ENCODE peak calls at places on chromosomes 11 and 22, in nine cellular contexts. R is upper lobe of right lung, D is RWPE1, B is Peyer's patch, M is GM23338, P is H9, T is GM10248, Y is neural crest cell, A is NB4. X is an unnamed sample.

GRCh38 chr11:133948711-133949110 is 8.1 kb downstream of the IGSF9B start:
- DNase-seq in B (no peak), T (no peak), Y (no peak), R (no peak), P (no peak), D (no peak), M (no peak), A (no peak), X (no peak)

GRCh38 chr11:1271406-1271805 is 38.0 kb downstream of the TOLLIP start:
- DNase-seq in D (no peak), A (no peak), Y (no peak), M (no peak), T (no peak), P (no peak), R (no peak), B (no peak), X (no peak)

GRCh38 chr11:22521226-22521625 is 104.4 kb downstream of the FANCF start:
- DNase-seq in M (no peak), B (no peak), P (no peak), A (peak), R (no peak), T (no peak), D (peak), Y (no peak), X (no peak)

GRCh38 chr11:86586307-86586706 is 86.1 kb downstream of the ME3 start:
- DNase-seq in B (peak), T (no peak), A (no peak), R (no peak), Y (no peak), M (no peak), P (no peak), D (no peak), X (no peak)

GRCh38 chr22:32904044-32904443 is 102.5 kb downstream of the TIMP3 start:
- DNase-seq in T (no peak), R (no peak), M (peak), Y (peak), A (peak), B (no peak), D (peak), P (peak), X (no peak)

GRCh38 chr11:59463176-59463575 is 6.4 kb downstream of the OR4D6 start:
- DNase-seq in P (no peak), T (no peak), B (no peak), Y (no peak), M (peak), A (no peak), D (no peak), R (no peak), X (no peak)

GRCh38 chr22:45977551-45978274 is 751 bp upstream of the WNT7B start:
- DNase-seq in P (peak), B (no peak), R (no peak), T (no peak), M (peak), Y (no peak), D (no peak), A (peak), X (no peak)

GRCh38 chr22:27834364-27835185 is 33.0 kb upstream of the MN1 start:
- DNase-seq in P (no peak), M (no peak), B (no peak), R (no peak), T (no peak), A (no peak), Y (no peak), D (no peak), X (no peak)

GRCh38 chr11:73797457-73797856 is 9.8 kb downstream of the MRPL48 start:
- DNase-seq in D (no peak), A (no peak), R (no peak), P (no peak), Y (no peak), B (no peak), T (no peak), M (no peak), X (no peak)

GRCh38 chr11:71245601-71246391 is 6.6 kb downstream of the SHANK2 start:
- DNase-seq in P (peak), Y (no peak), A (no peak), B (peak), T (no peak), D (no peak), M (peak), R (peak), X (no peak)

GRCh38 chr11:112113539-112114457 is 27.1 kb downstream of the SDHD start:
- DNase-seq in M (peak), Y (no peak), D (peak), P (no peak), A (peak), R (no peak), T (peak), B (no peak), X (no peak)

GRCh38 chr11:126815111-126815510 is 185.5 kb downstream of the KIRREL3 start:
- DNase-seq in T (no peak), Y (no peak), D (no peak), A (no peak), B (no peak), M (no peak), P (no peak), R (no peak), X (no peak)

GRCh38 chr11:13924801-13925327 is 37.7 kb upstream of the SPON1 start:
- DNase-seq in A (peak), B (no peak), M (no peak), Y (no peak), R (no peak), T (no peak), P (no peak), D (no peak), X (no peak)

GRCh38 chr11:106070606-106071005 is 6.5 kb downstream of the KBTBD3 start:
- DNase-seq in M (no peak), T (no peak), R (no peak), Y (no peak), B (no peak), D (no peak), A (no peak), P (no peak), X (no peak)

GRCh38 chr11:5922749-5923426 is 19.2 kb upstream of the OR56A3 start:
- DNase-seq in D (peak), T (no peak), P (no peak), B (no peak), A (peak), Y (no peak), M (no peak), R (no peak), X (no peak)

GRCh38 chr22:41345807-41346335 is 35.9 kb upstream of the TEF start:
- DNase-seq in D (no peak), B (no peak), R (no peak), Y (no peak), M (no peak), P (no peak), T (no peak), A (no peak), X (no peak)

GRCh38 chr11:9738126-9738525 is 74.2 kb downstream of the SWAP70 start:
- DNase-seq in P (no peak), R (no peak), A (no peak), B (peak), D (no peak), M (no peak), T (no peak), Y (no peak), X (no peak)

GRCh38 chr11:90204832-90205646 is 17.8 kb downstream of the CHORDC1 start:
- DNase-seq in A (peak), P (no peak), B (peak), Y (no peak), M (peak), R (no peak), T (peak), D (peak), X (no peak)

GRCh38 chr11:63933459-63933858 is 5.3 kb upstream of the NAA40 start:
- DNase-seq in P (no peak), D (no peak), M (no peak), R (no peak), B (no peak), A (no peak), T (no peak), Y (no peak), X (no peak)

GRCh38 chr22:46795845-46796565 is 33.6 kb downstream of the TBC1D22A start:
- DNase-seq in Y (no peak), T (no peak), R (no peak), A (no peak), B (no peak), P (no peak), D (no peak), M (no peak), X (peak)

GRCh38 chr11:78638704-78639380 is 64.2 kb upstream of the NARS2 start:
- DNase-seq in T (no peak), M (no peak), Y (no peak), B (no peak), A (no peak), P (no peak), R (no peak), D (no peak), X (peak)

GRCh38 chr11:100639140-100639539 is 47.9 kb upstream of the ARHGAP42 start:
- DNase-seq in P (no peak), D (no peak), T (no peak), R (no peak), Y (peak), B (no peak), M (no peak), A (no peak), X (no peak)

GRCh38 chr11:70359806-70360205 is 38.5 kb upstream of the CTTN start:
- DNase-seq in P (no peak), B (no peak), M (no peak), T (no peak), D (no peak), R (no peak), Y (no peak), A (no peak), X (no peak)

GRCh38 chr22:35229865-35230264 is 27.4 kb upstream of the HMGXB4 start:
- DNase-seq in D (no peak), M (no peak), T (no peak), R (no peak), B (no peak), P (no peak), Y (no peak), A (no peak), X (no peak)

GRCh38 chr11:72039108-72039850 is 40.6 kb downstream of the IL18BP start:
- DNase-seq in T (no peak), R (peak), M (peak), Y (no peak), B (peak), P (no peak), D (no peak), A (no peak), X (no peak)

GRCh38 chr22:48476599-48476998 is 1351.1 kb downstream of the BRD1 start:
- DNase-seq in R (peak), M (no peak), Y (no peak), T (no peak), A (no peak), B (peak), D (no peak), P (peak), X (no peak)

GRCh38 chr11:14537134-14537599 is 17.0 kb upstream of the PSMA1 start:
- DNase-seq in R (no peak), D (peak), M (peak), T (peak), A (peak), B (peak), P (no peak), Y (peak), X (no peak)

GRCh38 chr11:581752-582151 is 5.5 kb downstream of the PHRF1 start:
- DNase-seq in D (no peak), R (no peak), B (no peak), M (no peak), A (no peak), T (no peak), Y (no peak), P (no peak), X (no peak)

DNA sequence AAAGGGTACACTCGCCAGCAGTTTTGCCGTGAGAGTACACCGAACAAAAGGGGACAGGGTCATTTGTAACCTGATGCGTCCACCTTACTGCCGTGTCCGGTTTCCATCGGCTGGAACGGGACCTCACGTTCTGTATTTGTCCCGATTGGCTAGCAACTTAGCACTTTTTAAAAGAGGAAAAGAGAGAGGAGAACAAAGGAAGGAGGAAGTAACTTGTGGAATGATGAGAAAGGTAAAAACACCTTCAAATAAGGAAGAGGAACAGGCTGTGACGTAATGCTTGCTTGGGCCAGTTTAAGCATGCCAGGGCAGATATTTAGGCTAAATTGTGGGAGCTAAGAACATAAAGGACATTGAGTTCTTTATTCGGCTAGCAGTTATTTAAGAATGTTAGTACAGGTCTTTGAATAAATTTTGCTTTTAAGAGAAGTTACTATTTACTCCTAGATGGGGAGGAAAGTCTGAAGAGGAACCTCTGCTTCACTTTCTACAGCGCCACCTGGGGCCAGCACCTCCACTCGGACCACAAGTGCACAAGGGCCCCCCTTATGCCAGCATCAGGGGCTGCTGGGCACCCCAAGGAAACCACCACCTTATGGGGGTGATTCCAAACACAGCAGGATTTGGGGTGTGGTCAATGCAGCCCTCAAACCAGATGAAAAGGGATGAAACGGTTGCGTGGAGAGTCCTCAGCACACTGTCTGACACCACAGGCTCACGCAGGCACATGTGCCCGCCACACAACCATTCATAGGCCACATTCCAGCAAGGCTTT is 5.8 kb downstream of the ARSA start:
- DNase-seq in D (no peak), Y (no peak), M (no peak), T (peak), P (peak), B (peak), A (peak), R (peak), X (no peak)
- TF ChIP-seq CTCF in D (peak), Y (no peak), M (peak), T (peak), P (peak), B (peak), A (peak), R (peak), X (no peak)

DNA sequence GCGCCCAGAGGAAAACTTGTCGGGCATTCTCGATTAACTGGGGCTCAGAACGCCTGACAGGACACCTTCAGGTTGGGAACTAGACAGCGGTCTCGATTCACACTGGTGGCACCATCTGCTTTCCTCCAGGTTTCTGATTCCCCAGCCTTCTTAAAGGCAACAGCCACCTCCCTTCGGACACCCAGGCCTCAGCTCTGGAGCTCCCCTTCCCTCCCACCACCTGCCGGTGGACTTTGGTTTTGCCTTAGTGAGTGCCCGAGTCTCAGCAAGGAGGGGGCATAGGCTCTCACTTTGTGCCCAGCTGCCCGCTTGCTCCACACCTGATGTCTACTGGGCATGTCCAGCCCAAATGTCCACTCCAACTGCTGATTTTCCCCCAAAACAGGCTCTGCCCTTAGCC is 110.4 kb upstream of the PARVA start:
- DNase-seq in A (no peak), Y (no peak), M (peak), D (no peak), T (no peak), R (no peak), B (no peak), P (peak), X (no peak)
- TF ChIP-seq CTCF in A (no peak), Y (peak), M (peak), D (no peak), T (no peak), R (no peak), B (peak), P (peak), X (no peak)

DNA sequence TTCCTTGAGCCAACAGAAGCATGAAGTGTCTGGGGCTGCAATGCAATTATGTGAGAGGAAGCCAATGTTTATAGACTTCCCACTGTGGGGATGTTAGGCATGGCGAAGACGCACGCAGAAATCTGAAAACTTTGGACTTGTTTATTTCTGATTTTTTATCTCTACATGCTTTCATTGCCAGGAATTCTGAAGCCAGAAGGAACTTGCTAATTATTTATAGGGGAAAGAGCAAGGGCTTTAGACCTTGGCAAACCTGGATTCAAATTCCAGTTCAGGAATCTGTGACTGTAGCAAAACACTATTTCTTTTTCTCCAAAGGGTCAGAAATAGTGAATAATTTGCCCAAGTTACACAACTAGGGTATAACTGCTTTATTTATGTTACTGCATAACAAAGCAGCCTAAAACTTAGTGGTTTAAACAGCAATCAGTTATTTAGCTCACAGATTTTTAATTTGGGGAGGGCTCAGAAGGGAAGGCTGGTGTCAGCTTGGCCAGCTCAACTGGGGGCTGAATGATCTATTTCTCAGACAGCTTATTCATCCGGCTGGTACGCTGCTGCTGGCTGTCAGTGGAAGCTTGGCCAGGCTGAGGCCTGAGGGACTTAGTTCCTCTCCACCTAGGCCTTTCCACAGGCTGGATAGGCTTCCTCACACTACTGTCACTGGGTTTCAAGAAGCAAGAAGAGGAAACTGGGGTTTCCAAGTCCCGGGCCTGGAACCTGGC is 1.9 kb upstream of the OR6Q1 start:
- DNase-seq in A (peak), T (no peak), B (no peak), D (no peak), M (no peak), R (no peak), P (no peak), Y (no peak), X (no peak)
- TF ChIP-seq CTCF in A (no peak), T (no peak), B (no peak), D (no peak), M (no peak), R (no peak), P (no peak), Y (no peak), X (no peak)

GRCh38 chr22:38230108-38230825 is 28.5 kb downstream of the MAFF start:
- DNase-seq in D (no peak), Y (no peak), A (peak), T (peak), R (no peak), B (peak), P (peak), M (peak), X (no peak)
- TF ChIP-seq CTCF in D (no peak), Y (peak), A (peak), T (peak), R (peak), B (peak), P (peak), M (peak), X (peak)

GRCh38 chr11:3368199-3368598 is 10.7 kb downstream of the ZNF195 start:
- DNase-seq in A (no peak), R (no peak), D (no peak), Y (no peak), M (no peak), B (no peak), P (no peak), T (no peak), X (no peak)
- TF ChIP-seq CTCF in A (no peak), R (no peak), D (no peak), Y (no peak), M (no peak), B (no peak), P (no peak), T (no peak), X (no peak)

DNA sequence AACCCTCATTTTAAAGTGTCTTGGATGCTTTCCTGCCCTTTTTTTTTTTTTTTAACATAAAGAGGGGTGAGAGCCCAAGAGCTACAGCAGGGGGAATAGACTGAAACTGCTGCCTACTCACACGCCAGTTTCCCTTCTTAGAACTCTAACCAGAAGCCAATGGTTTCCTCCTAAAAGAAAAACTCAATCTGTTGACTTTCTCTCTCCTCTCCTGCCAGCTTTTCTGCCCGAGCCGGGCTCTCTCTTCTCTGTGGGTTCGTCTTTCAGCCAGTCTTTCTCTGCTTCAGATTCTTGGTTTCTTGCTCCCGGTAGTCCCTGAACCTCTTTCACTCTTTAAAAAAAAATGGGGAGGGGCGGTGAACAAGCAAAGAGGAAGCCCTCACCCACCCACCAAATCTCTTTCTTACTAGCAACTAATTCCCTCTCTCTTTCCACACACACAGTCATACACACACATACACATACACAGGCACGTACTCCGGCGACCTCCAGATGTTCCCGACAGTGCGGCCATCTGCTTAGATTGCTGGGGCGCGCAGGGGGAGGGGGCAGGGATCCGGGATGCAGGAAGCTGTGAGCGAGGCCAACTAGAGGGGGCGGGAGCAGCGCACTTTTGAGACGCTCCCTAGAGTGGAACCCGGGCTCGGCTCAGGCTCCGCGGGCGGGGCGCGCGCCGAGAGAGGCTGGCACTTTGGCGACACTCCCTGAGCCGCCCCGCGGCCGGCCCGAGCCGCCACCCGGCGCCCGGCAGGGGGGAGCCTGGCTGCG is 446 bp upstream of the TSKU start:
- DNase-seq in B (peak), D (peak), M (peak), P (peak), T (peak), R (peak), Y (peak), A (peak), X (peak)
- TF ChIP-seq CTCF in B (peak), D (no peak), M (no peak), P (no peak), T (no peak), R (no peak), Y (no peak), A (no peak), X (no peak)

DNA sequence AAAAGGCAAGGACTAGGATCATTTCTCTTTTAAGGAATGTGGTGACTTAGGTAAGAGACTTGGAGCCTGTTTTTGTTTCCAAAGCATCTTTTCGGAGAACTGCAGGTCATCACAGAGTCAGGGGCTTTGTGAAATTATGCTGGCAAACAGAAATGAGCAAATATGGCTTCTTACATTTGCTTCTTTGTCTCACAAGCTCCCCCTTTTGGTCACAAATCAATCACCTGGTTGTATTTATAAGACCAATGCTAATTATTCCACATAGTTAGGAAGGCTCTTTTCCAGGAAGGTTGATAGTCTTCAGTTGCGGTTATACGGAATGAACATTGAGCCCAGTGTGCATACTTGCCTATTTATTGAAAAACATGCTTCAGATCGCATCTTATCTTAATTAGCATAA is 34.6 kb upstream of the CEP126 start:
- DNase-seq in T (peak), B (no peak), R (no peak), M (peak), P (no peak), Y (no peak), A (peak), D (no peak), X (no peak)
- TF ChIP-seq CTCF in T (peak), B (peak), R (peak), M (peak), P (peak), Y (peak), A (peak), D (no peak), X (peak)

X was measured in osteocyte.